ENCODE peak calls at places on chromosome 16, in five cellular contexts. I, Z, O, S and C are unnamed samples.

GRCh38 chr16:55272787-55273186 is 51.2 kb upstream of the IRX6 start:
- DNase-seq in I (no peak), Z (no peak), S (no peak), O (no peak), C (no peak)

GRCh38 chr16:24755201-24755874 is 25.9 kb downstream of the TNRC6A start:
- DNase-seq in Z (no peak), S (no peak), O (no peak), I (no peak), C (no peak)

GRCh38 chr16:68085259-68086071 is at the start of gene NFATC3:
- DNase-seq in S (peak), I (peak), Z (peak), O (peak), C (no peak)

GRCh38 chr16:24610421-24610765 is 71.0 kb downstream of the RBBP6 start:
- DNase-seq in I (no peak), Z (no peak), S (no peak), O (peak), C (no peak)

GRCh38 chr16:81293909-81294802 is 20.6 kb upstream of the GAN start:
- DNase-seq in I (no peak), Z (no peak), O (peak), S (no peak), C (no peak)

GRCh38 chr16:13171313-13171712 is 269.9 kb downstream of the SHISA9 start:
- DNase-seq in I (no peak), Z (no peak), S (no peak), O (no peak), C (no peak)

GRCh38 chr16:15874745-15875314 is 13.6 kb downstream of the CEP20 start:
- DNase-seq in Z (peak), O (peak), I (peak), S (no peak), C (no peak)

GRCh38 chr16:9092282-9092962 is 978 bp downstream of the HAPSTR1 start:
- DNase-seq in S (no peak), I (no peak), Z (peak), O (no peak), C (no peak)

GRCh38 chr16:29789775-29790182 is 772 bp upstream of the KIF22 start:
- DNase-seq in I (peak), S (no peak), O (no peak), Z (no peak), C (no peak)

GRCh38 chr16:74075393-74075792 is 221.2 kb upstream of the PSMD7 start:
- DNase-seq in S (no peak), Z (no peak), O (no peak), I (no peak), C (no peak)

GRCh38 chr16:11742041-11742535 is 569 bp downstream of the TXNDC11 start:
- DNase-seq in Z (peak), I (peak), O (no peak), S (no peak), C (no peak)

GRCh38 chr16:57186630-57187507 is 740 bp downstream of the RSPRY1 start:
- DNase-seq in I (peak), S (no peak), Z (peak), O (no peak), C (no peak)

GRCh38 chr16:648071-648785 is 937 bp upstream of the WDR90 start:
- DNase-seq in I (no peak), Z (no peak), O (no peak), S (no peak), C (no peak)

GRCh38 chr16:58070585-58070984 is 45.0 kb downstream of the MMP15 start:
- DNase-seq in I (no peak), S (no peak), Z (no peak), O (no peak), C (no peak)

GRCh38 chr16:89334050-89334449 is 116.5 kb downstream of the ZNF778 start:
- DNase-seq in I (no peak), S (no peak), O (no peak), Z (no peak), C (no peak)

GRCh38 chr16:667780-668518 is at the start of gene RHOT2:
- DNase-seq in O (peak), S (peak), Z (peak), I (peak), C (peak)

GRCh38 chr16:57648590-57649442 is 19.3 kb upstream of the ADGRG3 start:
- DNase-seq in Z (peak), S (peak), I (peak), O (peak), C (peak)

GRCh38 chr16:67940436-67941089 is 3.4 kb downstream of the LCAT start:
- DNase-seq in S (no peak), I (no peak), Z (no peak), O (no peak), C (no peak)

GRCh38 chr16:30365200-30365599 is 5.1 kb downstream of the TBC1D10B start:
- DNase-seq in S (no peak), I (no peak), Z (no peak), O (no peak), C (no peak)

GRCh38 chr16:61432421-61432820 is 603.8 kb downstream of the CDH8 start:
- DNase-seq in O (no peak), S (no peak), I (no peak), Z (no peak), C (no peak)

GRCh38 chr16:67694611-67695010 is 24.5 kb downstream of the GFOD2 start:
- DNase-seq in O (no peak), I (no peak), S (no peak), Z (no peak), C (no peak)

GRCh38 chr16:80803341-80804060 is 897 bp downstream of the CDYL2 start:
- DNase-seq in Z (peak), I (no peak), O (no peak), S (no peak), C (no peak)

GRCh38 chr16:2426941-2427361 is 2.3 kb upstream of the CCNF start:
- DNase-seq in O (no peak), Z (no peak), I (no peak), S (no peak), C (no peak)

GRCh38 chr16:11207646-11208045 is 48.4 kb downstream of the SOCS1 start:
- DNase-seq in S (no peak), I (no peak), O (no peak), Z (peak), C (no peak)

GRCh38 chr16:79562166-79562823 is 38.2 kb downstream of the MAF start:
- DNase-seq in O (no peak), I (no peak), Z (no peak), S (no peak), C (no peak)

GRCh38 chr16:26645629-26646028 is 421.1 kb upstream of the C16orf82 start:
- DNase-seq in S (no peak), Z (peak), O (no peak), I (no peak), C (no peak)

GRCh38 chr16:23248261-23249194 is 53.6 kb upstream of the SCNN1B start:
- DNase-seq in O (no peak), S (no peak), I (no peak), Z (no peak), C (no peak)

DNA sequence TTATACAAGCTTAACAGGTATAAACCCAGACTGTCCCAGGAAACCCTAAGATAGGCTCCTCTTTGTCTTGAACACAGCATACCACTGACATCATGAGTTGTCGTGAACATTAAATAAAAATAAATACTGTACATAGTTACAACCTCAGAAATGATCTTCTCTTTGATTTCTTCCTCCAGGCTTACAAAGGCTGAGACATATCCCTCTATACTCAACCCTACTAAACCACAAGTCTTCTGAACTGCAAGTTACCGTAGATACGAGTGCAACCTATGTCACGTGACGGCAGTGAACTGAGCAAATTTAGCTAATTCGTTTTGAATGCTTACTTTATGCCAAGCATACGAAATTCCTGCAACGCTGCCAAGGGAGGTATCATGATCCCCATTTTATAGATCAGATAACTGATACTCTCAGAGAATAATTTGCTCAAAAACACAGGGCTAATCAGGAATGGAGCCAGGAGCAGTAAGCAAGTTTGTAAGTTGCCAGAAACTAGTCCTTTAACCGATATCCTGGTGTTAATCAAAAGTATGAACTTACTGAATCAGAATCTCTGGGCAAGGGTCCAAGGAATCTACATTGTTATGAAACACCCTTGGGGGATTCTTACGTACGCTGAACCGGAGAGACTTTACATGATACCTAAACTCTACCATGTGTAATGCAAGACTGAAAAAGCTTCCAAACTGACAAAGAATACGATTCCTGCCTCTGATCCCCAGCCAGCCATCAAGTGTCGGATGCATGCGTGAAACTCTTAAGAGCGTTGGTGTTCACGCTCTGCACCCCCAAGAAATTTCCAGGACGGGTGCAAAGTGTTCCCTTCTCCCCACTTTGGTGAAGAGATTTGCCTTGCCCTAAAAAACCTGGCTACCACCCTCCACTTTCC is 106.2 kb downstream of the XYLT1 start:
- DNase-seq in S (no peak), O (peak), I (no peak), Z (no peak), C (no peak)
- TF ChIP-seq RFX5 in S (no peak), O (no peak), I (no peak), Z (no peak), C (no peak)

DNA sequence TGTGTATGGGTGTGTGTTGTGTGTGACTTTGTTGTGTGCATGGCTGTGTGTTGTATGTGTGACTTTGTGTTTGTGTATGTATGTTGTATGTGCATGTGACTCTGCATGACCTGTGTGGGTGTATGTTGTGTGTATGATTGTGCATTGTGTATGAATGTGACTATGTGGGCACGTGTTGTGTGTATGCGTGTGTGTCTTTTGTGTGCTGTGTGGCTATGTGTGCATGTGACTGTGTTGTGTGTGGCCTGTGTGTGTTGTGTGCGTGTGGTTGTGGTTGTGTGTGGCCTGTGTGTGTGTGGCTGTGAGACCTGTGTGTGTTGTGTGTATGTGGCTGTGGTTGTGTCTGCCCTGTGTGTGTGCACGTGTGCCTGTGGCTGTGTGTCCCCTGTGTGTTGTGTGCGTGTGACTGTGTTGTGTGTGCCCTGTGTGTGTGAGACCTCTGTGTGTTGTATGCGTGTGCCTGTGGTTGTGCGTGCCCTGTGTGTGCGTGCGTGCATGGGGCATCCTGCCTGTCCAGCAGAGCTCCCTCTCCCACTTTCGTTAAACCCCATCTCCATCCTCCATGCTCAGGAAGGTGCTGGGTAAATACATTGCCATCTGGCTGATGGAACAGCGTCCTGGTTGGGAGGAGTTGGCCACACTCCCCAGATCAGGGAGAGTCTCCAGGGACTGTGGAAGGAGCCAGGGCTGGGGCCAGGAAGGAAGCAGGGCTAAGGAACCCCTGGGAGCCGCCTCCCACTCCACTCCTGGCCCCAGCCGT is 90.1 kb upstream of the GSE1 start:
- DNase-seq in S (no peak), I (no peak), Z (no peak), O (peak), C (no peak)
- TF ChIP-seq RFX5 in S (no peak), I (no peak), Z (no peak), O (no peak), C (no peak)

GRCh38 chr16:50228364-50228868 is 37.9 kb upstream of the ADCY7 start:
- DNase-seq in S (no peak), O (no peak), Z (peak), I (no peak), C (no peak)
- TF ChIP-seq RFX5 in S (no peak), O (no peak), Z (no peak), I (no peak), C (no peak)

GRCh38 chr16:76309639-76310335 is 32.6 kb downstream of the CNTNAP4 start:
- DNase-seq in Z (no peak), S (no peak), I (no peak), O (no peak), C (no peak)
- TF ChIP-seq RFX5 in Z (no peak), S (no peak), I (no peak), O (no peak), C (no peak)

DNA sequence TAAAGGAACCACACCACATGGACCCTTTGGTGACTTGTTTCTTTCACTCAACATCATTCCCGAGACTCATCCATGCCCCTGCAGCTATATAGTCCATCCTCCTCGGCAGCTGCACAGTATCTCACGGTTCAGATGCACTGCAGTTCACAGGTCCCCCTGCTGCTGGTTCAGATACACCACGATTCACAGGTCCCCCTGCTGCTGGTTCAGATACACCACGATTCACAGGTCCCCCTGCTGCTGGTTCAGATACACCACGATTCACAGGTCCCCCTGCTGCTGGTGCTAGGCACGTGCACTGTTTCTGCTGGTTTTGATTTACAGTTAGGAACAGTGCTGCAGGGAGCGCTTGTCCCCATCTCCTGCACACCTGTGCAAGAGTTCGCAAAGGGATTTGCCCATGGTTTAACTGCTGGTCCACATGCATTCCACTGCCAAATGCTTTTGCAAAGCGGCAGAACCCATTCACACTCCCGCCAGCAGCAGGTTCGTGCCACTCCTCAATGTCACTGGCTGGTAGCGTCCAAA is 3.8 kb downstream of the HSDL1 start:
- DNase-seq in I (peak), Z (no peak), S (no peak), O (no peak), C (no peak)
- TF ChIP-seq RFX5 in I (no peak), Z (no peak), S (no peak), O (no peak), C (no peak)

DNA sequence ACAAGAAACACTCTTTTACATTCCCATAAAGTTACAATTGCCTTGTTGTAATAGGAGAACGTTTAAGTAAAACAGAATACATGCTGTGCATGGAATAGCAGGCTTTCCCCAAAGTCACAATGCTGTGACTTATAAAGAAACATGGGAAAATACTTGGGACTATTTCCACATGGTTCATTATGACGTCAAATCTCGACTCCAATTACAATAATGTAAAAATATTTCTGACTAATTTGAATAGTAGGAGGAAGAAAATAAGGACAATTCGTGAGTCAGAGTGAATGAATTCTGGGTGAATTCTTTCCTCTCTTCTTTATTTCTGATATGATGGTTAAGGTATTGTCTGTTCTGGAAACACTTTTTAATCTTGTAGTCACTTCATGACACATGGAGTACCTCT is 52.8 kb downstream of the CDH11 start:
- DNase-seq in I (no peak), Z (no peak), S (no peak), O (peak), C (no peak)
- TF ChIP-seq RFX5 in I (no peak), Z (no peak), S (no peak), O (no peak), C (no peak)

GRCh38 chr16:71303938-71304337 is 14.7 kb upstream of the CMTR2 start:
- DNase-seq in Z (no peak), I (no peak), S (no peak), O (peak), C (no peak)
- TF ChIP-seq RFX5 in Z (no peak), I (no peak), S (no peak), O (no peak), C (no peak)